ENCODE peak calls at places on chromosomes 4 and X, in four cellular contexts. E is CD4-positive, CD25-positive, alpha-beta regulatory T cell; O is activated naive CD4-positive, alpha-beta T cell treated with anti-CD3 and anti-CD28 coated beads for 36 hours; M is naive thymus-derived CD4-positive, alpha-beta T cell. J is an unnamed sample.
A peak's percentile ranks its signal among the peaks of the same experiment; 100 is the strongest.

GRCh38 chr4:75723117-75723801 is 1.1 kb upstream of the USO1 start:
- DNase-seq in E (no peak), O (peak; percentile 16), M (no peak), J (no peak)

GRCh38 chr4:110196206-110196870 is 2.1 kb downstream of the ELOVL6 start:
- DNase-seq in E (peak; percentile 25), O (peak; percentile 51), M (peak; percentile 65), J (peak; percentile 88)

GRCh38 chr4:111602848-111603247 is 542.4 kb upstream of the FAM241A start:
- DNase-seq in E (no peak), O (no peak), M (no peak), J (peak; percentile 0)

GRCh38 chr4:151100517-151100916 is 1.1 kb downstream of the RPS3A start:
- DNase-seq in E (no peak), O (no peak), M (no peak), J (no peak)

GRCh38 chr4:120704529-120704928 is 218.0 kb downstream of the PRDM5 start:
- DNase-seq in E (no peak), O (no peak), M (no peak), J (no peak)

GRCh38 chrX:16512401-16512776 is 137.6 kb upstream of the S100G start:
- DNase-seq in E (no peak), O (no peak), M (no peak), J (peak; percentile 33)

GRCh38 chrX:31099536-31100090 is 27.8 kb upstream of the FTHL17 start:
- DNase-seq in E (no peak), O (peak; percentile 67), M (peak; percentile 54), J (no peak)

GRCh38 chr4:47106561-47106960 is 75.2 kb downstream of the GABRB1 start:
- DNase-seq in E (no peak), O (no peak), M (no peak), J (no peak)

GRCh38 chr4:82560853-82561744 is 689 bp downstream of the TMEM150C start:
- DNase-seq in E (no peak), O (no peak), M (no peak), J (no peak)

GRCh38 chr4:7635435-7635834 is 200.7 kb upstream of the PSAPL1 start:
- DNase-seq in E (no peak), O (no peak), M (no peak), J (no peak)

GRCh38 chrX:1242901-1243402 is 25.7 kb upstream of the CSF2RA start:
- DNase-seq in E (no peak), O (peak; percentile 61), M (peak; percentile 60), J (peak; percentile 56)

GRCh38 chrX:44980403-44980802 is 107.4 kb downstream of the KDM6A start:
- DNase-seq in E (no peak), O (no peak), M (no peak), J (no peak)

GRCh38 chr4:101014417-101014816 is 332.9 kb downstream of the PPP3CA start:
- DNase-seq in E (no peak), O (no peak), M (no peak), J (no peak)

GRCh38 chr4:45160932-45161331 is 434.6 kb upstream of the GNPDA2 start:
- DNase-seq in E (no peak), O (no peak), M (no peak), J (no peak)